ENCODE peak calls at places on chromosomes 7 and 10, in ten cellular contexts. B, P, W, O, A, T, Q, H, I and Y are unnamed samples.
A peak's percentile ranks its signal among the peaks of the same experiment; 100 is the strongest.

GRCh38 chr10:55091691-55092328 is 290.8 kb upstream of the PCDH15 start:
- DNase-seq in W (no peak), Q (no peak), O (no peak), B (no peak), P (no peak), I (peak; percentile 38), H (no peak), T (no peak), A (no peak), Y (peak; percentile 7)

GRCh38 chr10:28975891-28976471 is 298.7 kb downstream of the BAMBI start:
- DNase-seq in O (no peak), H (no peak), T (no peak), Q (no peak), I (peak; percentile 42), B (no peak), A (no peak), W (no peak), P (no peak), Y (peak; percentile 87)

GRCh38 chr10:17229016-17229716 is 1.1 kb downstream of the VIM start:
- DNase-seq in B (no peak), W (peak; percentile 68), H (no peak), P (peak; percentile 94), A (peak; percentile 91), I (peak; percentile 88), T (no peak), O (peak; percentile 78), Q (peak; percentile 92), Y (peak; percentile 94)

GRCh38 chr7:138565451-138566114 is 105.5 kb downstream of the TRIM24 start:
- DNase-seq in T (no peak), I (peak; percentile 22), W (no peak), P (no peak), A (no peak), H (no peak), Q (no peak), O (no peak), B (peak; percentile 10), Y (peak; percentile 13)

GRCh38 chr10:73744690-73744994 is 470 bp downstream of the SEC24C start:
- DNase-seq in Q (peak; percentile 72), B (no peak), A (peak; percentile 30), W (no peak), O (no peak), I (peak; percentile 85), T (no peak), P (peak; percentile 63), H (no peak), Y (peak; percentile 78)

GRCh38 chr7:107563072-107563760 is 504 bp downstream of the COG5 start:
- DNase-seq in Q (no peak), O (peak; percentile 13), B (no peak), H (no peak), P (peak; percentile 55), W (no peak), I (no peak), A (no peak), T (no peak), Y (peak; percentile 65)

GRCh38 chr7:96069361-96069760 is 252.5 kb downstream of the SLC25A13 start:
- DNase-seq in O (no peak), A (no peak), P (no peak), I (no peak), T (no peak), Q (no peak), H (no peak), W (no peak), B (no peak), Y (no peak)

GRCh38 chr10:113436836-113437235 is 116.0 kb upstream of the HABP2 start:
- DNase-seq in O (no peak), Q (no peak), I (no peak), W (no peak), A (no peak), H (no peak), T (no peak), B (no peak), P (no peak), Y (no peak)

GRCh38 chr10:8130973-8131911 is 76.8 kb downstream of the GATA3 start:
- DNase-seq in T (peak; percentile 58), Q (no peak), A (no peak), B (no peak), I (no peak), H (peak; percentile 35), P (no peak), W (no peak), O (no peak), Y (no peak)

GRCh38 chr10:129800-130199 is 5.5 kb upstream of the ZMYND11 start:
- DNase-seq in W (no peak), Q (no peak), I (no peak), B (no peak), H (no peak), A (no peak), P (no peak), T (no peak), O (no peak), Y (no peak)

GRCh38 chr10:44295619-44296222 is 89.2 kb downstream of the CXCL12 start:
- DNase-seq in H (no peak), I (no peak), O (no peak), P (no peak), A (no peak), Q (no peak), T (no peak), W (no peak), B (no peak), Y (no peak)

GRCh38 chr10:85646312-85646711 is 720.3 kb downstream of the GRID1 start:
- DNase-seq in W (no peak), I (peak; percentile 28), H (no peak), A (no peak), Q (no peak), T (no peak), B (no peak), O (no peak), P (no peak), Y (peak; percentile 69)

GRCh38 chr7:121428857-121429489 is 32.9 kb upstream of the FAM3C start:
- DNase-seq in A (no peak), H (no peak), W (no peak), B (no peak), P (no peak), O (no peak), Q (no peak), T (peak; percentile 17), I (no peak), Y (no peak)
- H3K27ac ChIP-seq in A (no peak overlapping the region), H (no peak overlapping the region), W (no peak overlapping the region), B (no peak overlapping the region), P (no peak overlapping the region), O (no peak overlapping the region), Q (no peak overlapping the region), T (no peak overlapping the region), I (no peak overlapping the region), Y (no peak overlapping the region)

GRCh38 chr10:123081896-123082295 is 53.9 kb upstream of the HMX3 start:
- DNase-seq in B (no peak), A (no peak), H (no peak), T (no peak), I (no peak), O (no peak), P (no peak), W (no peak), Q (no peak), Y (no peak)
- H3K27me3 ChIP-seq in B (no peaks in the 10 kb centered on the region), A (peaks cover 5% of the 10 kb centered on the region), H (no peaks in the 10 kb centered on the region), T (no peaks in the 10 kb centered on the region), I (peaks cover 3% of the 10 kb centered on the region), O (peaks cover 4% of the 10 kb centered on the region), P (no peaks in the 10 kb centered on the region), W (no peaks in the 10 kb centered on the region), Q (peaks cover 6% of the 10 kb centered on the region), Y (no peaks in the 10 kb centered on the region)

GRCh38 chr10:124592101-124592500 is 130.5 kb downstream of the LHPP start:
- DNase-seq in O (no peak), B (no peak), P (no peak), T (no peak), Q (no peak), I (no peak), H (no peak), W (no peak), A (no peak), Y (no peak)

GRCh38 chr10:124590216-124591122 is 128.8 kb downstream of the LHPP start:
- DNase-seq in T (no peak), B (no peak), P (no peak), I (no peak), H (no peak), Q (no peak), O (no peak), A (no peak), W (no peak), Y (no peak)

GRCh38 chr10:124589491-124590006 is 127.9 kb downstream of the LHPP start:
- DNase-seq in P (no peak), B (no peak), O (no peak), Q (no peak), H (no peak), I (no peak), A (no peak), W (no peak), T (no peak), Y (no peak)

GRCh38 chr10:124592736-124593430 is 131.3 kb downstream of the LHPP start:
- DNase-seq in T (no peak), I (no peak), O (no peak), A (no peak), W (no peak), P (no peak), H (no peak), B (no peak), Q (no peak), Y (no peak)

GRCh38 chr10:124591123-124591495 is 129.5 kb downstream of the LHPP start:
- DNase-seq in T (no peak), P (no peak), B (no peak), Q (no peak), O (no peak), A (no peak), W (no peak), H (no peak), I (no peak), Y (no peak)
- H3K4me3 ChIP-seq in T (no peak overlapping the region), P (no peak overlapping the region), B (no peak overlapping the region), Q (no peak overlapping the region), O (no peak overlapping the region), A (no peak overlapping the region), W (no peak overlapping the region), H (no peak overlapping the region), I (no peak overlapping the region), Y (no peak overlapping the region)

GRCh38 chr7:27103489-27104226 is 1.2 kb upstream of the HOXA2 start:
- DNase-seq in T (no peak), B (no peak), O (no peak), W (no peak), A (no peak), P (no peak), H (no peak), Q (no peak), I (no peak), Y (no peak)

GRCh38 chr7:27104244-27105149 is 2.0 kb upstream of the HOXA2 start:
- DNase-seq in B (no peak), T (no peak), P (no peak), H (no peak), O (no peak), Q (no peak), W (no peak), A (no peak), I (no peak), Y (no peak)

GRCh38 chr7:27101906-27102577 is 441 bp downstream of the HOXA2 start:
- DNase-seq in B (no peak), O (no peak), I (no peak), P (no peak), W (no peak), A (no peak), H (no peak), T (no peak), Q (no peak), Y (no peak)

GRCh38 chr7:27101188-27101905 is 1.1 kb downstream of the HOXA2 start:
- DNase-seq in B (no peak), Q (no peak), A (no peak), W (no peak), P (no peak), H (no peak), T (no peak), O (no peak), I (no peak), Y (no peak)

GRCh38 chr7:27102578-27103442 is at the start of gene HOXA2:
- DNase-seq in B (no peak), I (no peak), H (no peak), W (peak; percentile 68), A (no peak), T (no peak), O (no peak), P (no peak), Q (peak; percentile 48), Y (no peak)
- H3K27ac ChIP-seq in B (peak within 1 kb of the TSS; percentile 93), I (no peak within 1 kb of the TSS), H (peak within 1 kb of the TSS; percentile 99), W (peak within 1 kb of the TSS; percentile 94), A (no peak within 1 kb of the TSS), T (no peak within 1 kb of the TSS), O (no peak within 1 kb of the TSS), P (no peak within 1 kb of the TSS), Q (peak within 1 kb of the TSS; percentile 94), Y (no peak within 1 kb of the TSS)